ENCODE peak calls at places on chromosome 9, in six cellular contexts. One of them, this sample, is unnamed.

GRCh38 chr9:13186774-13187173 is 92.7 kb downstream of the MPDZ start:
- DNase-seq in CD4-positive, alpha-beta T cell: no peak
- DNase-seq in upper lobe of right lung: no peak
- DNase-seq in fibroblast of lung: no peak
- DNase-seq in adrenal gland: no peak
- DNase-seq in mammary epithelial cell: no peak
- DNase-seq in this sample: no peak

GRCh38 chr9:131405429-131405828 is 11.5 kb downstream of the PRRC2B start:
- DNase-seq in CD4-positive, alpha-beta T cell: no peak
- DNase-seq in upper lobe of right lung: no peak
- DNase-seq in fibroblast of lung: no peak
- DNase-seq in adrenal gland: peak
- DNase-seq in mammary epithelial cell: no peak
- DNase-seq in this sample: no peak

GRCh38 chr9:36862206-36863145 is 171.6 kb downstream of the PAX5 start:
- DNase-seq in CD4-positive, alpha-beta T cell: no peak
- DNase-seq in upper lobe of right lung: no peak
- DNase-seq in fibroblast of lung: peak
- DNase-seq in adrenal gland: peak
- DNase-seq in mammary epithelial cell: peak
- DNase-seq in this sample: peak

GRCh38 chr9:110069326-110070248 is 138.4 kb downstream of the C9orf152 start:
- DNase-seq in CD4-positive, alpha-beta T cell: no peak
- DNase-seq in upper lobe of right lung: peak
- DNase-seq in fibroblast of lung: peak
- DNase-seq in adrenal gland: peak
- DNase-seq in mammary epithelial cell: peak
- DNase-seq in this sample: peak

GRCh38 chr9:116543731-116544400 is 143.2 kb upstream of the TRIM32 start:
- DNase-seq in CD4-positive, alpha-beta T cell: no peak
- DNase-seq in upper lobe of right lung: no peak
- DNase-seq in fibroblast of lung: peak
- DNase-seq in adrenal gland: no peak
- DNase-seq in mammary epithelial cell: no peak
- DNase-seq in this sample: no peak

GRCh38 chr9:35367451-35367850 is 122.5 kb upstream of the RUSC2 start:
- DNase-seq in CD4-positive, alpha-beta T cell: no peak
- DNase-seq in upper lobe of right lung: no peak
- DNase-seq in fibroblast of lung: peak
- DNase-seq in adrenal gland: peak
- DNase-seq in mammary epithelial cell: peak
- DNase-seq in this sample: peak

GRCh38 chr9:88979021-88979420 is 12.2 kb upstream of the S1PR3 start:
- DNase-seq in CD4-positive, alpha-beta T cell: no peak
- DNase-seq in upper lobe of right lung: no peak
- DNase-seq in fibroblast of lung: no peak
- DNase-seq in adrenal gland: no peak
- DNase-seq in mammary epithelial cell: no peak
- DNase-seq in this sample: no peak

GRCh38 chr9:34252670-34253459 is 74.0 kb downstream of the UBAP1 start:
- DNase-seq in CD4-positive, alpha-beta T cell: peak
- DNase-seq in upper lobe of right lung: peak
- DNase-seq in fibroblast of lung: peak
- DNase-seq in adrenal gland: peak
- DNase-seq in mammary epithelial cell: no peak
- DNase-seq in this sample: peak

GRCh38 chr9:85943757-85944430 is 2.9 kb downstream of the NAA35 start:
- DNase-seq in CD4-positive, alpha-beta T cell: no peak
- DNase-seq in upper lobe of right lung: no peak
- DNase-seq in fibroblast of lung: no peak
- DNase-seq in adrenal gland: no peak
- DNase-seq in mammary epithelial cell: no peak
- DNase-seq in this sample: no peak

GRCh38 chr9:109737295-109737694 is 42.7 kb upstream of the PALM2AKAP2 start:
- DNase-seq in CD4-positive, alpha-beta T cell: no peak
- DNase-seq in upper lobe of right lung: no peak
- DNase-seq in fibroblast of lung: no peak
- DNase-seq in adrenal gland: no peak
- DNase-seq in mammary epithelial cell: no peak
- DNase-seq in this sample: no peak

GRCh38 chr9:69916950-69917349 is 96.3 kb downstream of the CFAP95 start:
- DNase-seq in CD4-positive, alpha-beta T cell: no peak
- DNase-seq in upper lobe of right lung: no peak
- DNase-seq in fibroblast of lung: no peak
- DNase-seq in adrenal gland: no peak
- DNase-seq in mammary epithelial cell: peak
- DNase-seq in this sample: no peak

GRCh38 chr9:113992276-113992951 is 85.7 kb downstream of the AMBP start:
- DNase-seq in CD4-positive, alpha-beta T cell: no peak
- DNase-seq in upper lobe of right lung: no peak
- DNase-seq in fibroblast of lung: no peak
- DNase-seq in adrenal gland: peak
- DNase-seq in mammary epithelial cell: no peak
- DNase-seq in this sample: no peak

GRCh38 chr9:126722922-126723806 is 81.7 kb upstream of the ZBTB43 start:
- DNase-seq in CD4-positive, alpha-beta T cell: peak
- DNase-seq in upper lobe of right lung: no peak
- DNase-seq in fibroblast of lung: no peak
- DNase-seq in adrenal gland: peak
- DNase-seq in mammary epithelial cell: no peak
- DNase-seq in this sample: peak

GRCh38 chr9:89022902-89023301 is 31.6 kb downstream of the S1PR3 start:
- DNase-seq in CD4-positive, alpha-beta T cell: no peak
- DNase-seq in upper lobe of right lung: no peak
- DNase-seq in fibroblast of lung: peak
- DNase-seq in adrenal gland: peak
- DNase-seq in mammary epithelial cell: no peak
- DNase-seq in this sample: no peak

GRCh38 chr9:10867194-10867593 is 254.4 kb upstream of the PTPRD start:
- DNase-seq in CD4-positive, alpha-beta T cell: no peak
- DNase-seq in upper lobe of right lung: no peak
- DNase-seq in fibroblast of lung: no peak
- DNase-seq in adrenal gland: no peak
- DNase-seq in mammary epithelial cell: no peak
- DNase-seq in this sample: no peak

GRCh38 chr9:4700093-4700492 is 20.7 kb downstream of the CDC37L1 start:
- DNase-seq in CD4-positive, alpha-beta T cell: no peak
- DNase-seq in upper lobe of right lung: no peak
- DNase-seq in fibroblast of lung: no peak
- DNase-seq in adrenal gland: peak
- DNase-seq in mammary epithelial cell: no peak
- DNase-seq in this sample: no peak

GRCh38 chr9:91157891-91158660 is 203.6 kb downstream of the AUH start:
- DNase-seq in CD4-positive, alpha-beta T cell: no peak
- DNase-seq in upper lobe of right lung: no peak
- DNase-seq in fibroblast of lung: no peak
- DNase-seq in adrenal gland: no peak
- DNase-seq in mammary epithelial cell: no peak
- DNase-seq in this sample: no peak

GRCh38 chr9:107847977-107848376 is 358.4 kb upstream of the KLF4 start:
- DNase-seq in CD4-positive, alpha-beta T cell: no peak
- DNase-seq in upper lobe of right lung: no peak
- DNase-seq in fibroblast of lung: peak
- DNase-seq in adrenal gland: no peak
- DNase-seq in mammary epithelial cell: peak
- DNase-seq in this sample: peak

GRCh38 chr9:12783767-12784460 is 9.1 kb downstream of the LURAP1L start:
- DNase-seq in CD4-positive, alpha-beta T cell: no peak
- DNase-seq in upper lobe of right lung: no peak
- DNase-seq in fibroblast of lung: no peak
- DNase-seq in adrenal gland: no peak
- DNase-seq in mammary epithelial cell: no peak
- DNase-seq in this sample: no peak

GRCh38 chr9:112104401-112104800 is 70.7 kb downstream of the SUSD1 start:
- DNase-seq in CD4-positive, alpha-beta T cell: no peak
- DNase-seq in upper lobe of right lung: no peak
- DNase-seq in fibroblast of lung: no peak
- DNase-seq in adrenal gland: no peak
- DNase-seq in mammary epithelial cell: no peak
- DNase-seq in this sample: no peak

GRCh38 chr9:87556039-87556438 is 58.4 kb downstream of the DAPK1 start:
- DNase-seq in CD4-positive, alpha-beta T cell: no peak
- DNase-seq in upper lobe of right lung: no peak
- DNase-seq in fibroblast of lung: no peak
- DNase-seq in adrenal gland: no peak
- DNase-seq in mammary epithelial cell: no peak
- DNase-seq in this sample: no peak

GRCh38 chr9:76534031-76534430 is 75.0 kb downstream of the GCNT1 start:
- DNase-seq in CD4-positive, alpha-beta T cell: no peak
- DNase-seq in upper lobe of right lung: no peak
- DNase-seq in fibroblast of lung: peak
- DNase-seq in adrenal gland: no peak
- DNase-seq in mammary epithelial cell: no peak
- DNase-seq in this sample: no peak

DNA sequence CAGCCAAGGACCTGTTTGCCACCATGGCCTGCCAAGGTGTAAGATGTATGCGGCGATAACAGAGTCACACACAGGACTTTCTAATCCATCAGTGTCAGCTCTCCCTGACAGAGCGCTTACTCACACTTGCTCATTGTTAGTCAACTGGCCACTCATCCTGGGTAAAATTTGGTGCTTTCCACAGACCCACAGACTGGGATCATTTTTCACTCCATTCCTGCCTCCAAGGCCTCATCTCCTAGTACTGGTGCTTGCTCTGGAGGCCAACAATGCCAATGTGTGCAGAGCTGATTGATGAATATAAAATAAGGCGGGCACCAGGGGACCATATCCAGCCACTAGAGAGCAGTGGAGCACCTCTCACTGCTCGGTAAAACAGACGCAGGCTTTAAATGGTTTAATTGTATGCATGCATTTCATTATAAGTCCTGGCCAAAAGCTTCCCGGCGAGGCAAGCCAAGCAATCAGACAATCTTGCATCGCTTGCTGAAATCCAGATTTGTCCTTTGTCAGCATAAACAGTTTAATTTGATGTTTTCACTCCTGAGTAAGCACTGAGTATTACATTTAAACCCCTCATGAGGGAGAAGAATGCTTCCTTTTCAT is 22.3 kb downstream of the PSMB7 start:
- DNase-seq in CD4-positive, alpha-beta T cell: no peak
- DNase-seq in upper lobe of right lung: no peak
- DNase-seq in fibroblast of lung: peak
- DNase-seq in adrenal gland: peak
- DNase-seq in mammary epithelial cell: peak
- DNase-seq in this sample: peak
- TF ChIP-seq CTCF in CD4-positive, alpha-beta T cell: no peak
- TF ChIP-seq CTCF in upper lobe of right lung: no peak
- TF ChIP-seq CTCF in fibroblast of lung: peak
- TF ChIP-seq CTCF in adrenal gland: peak
- TF ChIP-seq CTCF in mammary epithelial cell: peak
- TF ChIP-seq CTCF in this sample: peak

GRCh38 chr9:38367898-38368297 is 24.6 kb upstream of the ALDH1B1 start:
- DNase-seq in CD4-positive, alpha-beta T cell: no peak
- DNase-seq in upper lobe of right lung: no peak
- DNase-seq in fibroblast of lung: no peak
- DNase-seq in adrenal gland: no peak
- DNase-seq in mammary epithelial cell: no peak
- DNase-seq in this sample: no peak

GRCh38 chr9:38370231-38370630 is 22.3 kb upstream of the ALDH1B1 start:
- DNase-seq in CD4-positive, alpha-beta T cell: no peak
- DNase-seq in upper lobe of right lung: no peak
- DNase-seq in fibroblast of lung: no peak
- DNase-seq in adrenal gland: no peak
- DNase-seq in mammary epithelial cell: no peak
- DNase-seq in this sample: no peak

GRCh38 chr9:38372685-38373619 is 19.6 kb upstream of the ALDH1B1 start:
- DNase-seq in CD4-positive, alpha-beta T cell: no peak
- DNase-seq in upper lobe of right lung: no peak
- DNase-seq in fibroblast of lung: no peak
- DNase-seq in adrenal gland: no peak
- DNase-seq in mammary epithelial cell: no peak
- DNase-seq in this sample: no peak

GRCh38 chr9:38371495-38371894 is 21.0 kb upstream of the ALDH1B1 start:
- DNase-seq in CD4-positive, alpha-beta T cell: no peak
- DNase-seq in upper lobe of right lung: no peak
- DNase-seq in fibroblast of lung: peak
- DNase-seq in adrenal gland: peak
- DNase-seq in mammary epithelial cell: peak
- DNase-seq in this sample: peak

DNA sequence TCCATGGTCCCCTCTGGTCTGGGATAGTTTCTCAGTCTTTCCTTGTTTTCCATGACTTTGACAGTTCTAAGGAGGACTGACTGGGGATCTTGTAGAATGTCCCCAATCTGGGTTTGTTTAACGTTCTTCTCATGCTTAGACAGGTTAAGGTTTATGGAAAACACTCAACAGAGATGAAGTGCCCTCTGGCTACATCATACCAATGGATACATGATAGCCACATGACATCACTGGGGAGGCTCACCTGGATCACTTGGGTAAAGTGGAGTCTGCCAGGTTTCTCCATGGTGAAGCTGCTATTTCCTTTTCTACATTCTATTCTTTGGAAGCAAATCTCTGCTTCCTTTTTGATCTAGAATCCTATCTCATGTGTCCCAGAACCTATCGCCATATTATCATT is 23.8 kb upstream of the ALDH1B1 start:
- DNase-seq in CD4-positive, alpha-beta T cell: no peak
- DNase-seq in upper lobe of right lung: no peak
- DNase-seq in fibroblast of lung: no peak
- DNase-seq in adrenal gland: no peak
- DNase-seq in mammary epithelial cell: peak
- DNase-seq in this sample: no peak
- H3K27ac ChIP-seq in CD4-positive, alpha-beta T cell: no peak
- H3K27ac ChIP-seq in upper lobe of right lung: no peak
- H3K27ac ChIP-seq in fibroblast of lung: no peak
- H3K27ac ChIP-seq in adrenal gland: no peak
- H3K27ac ChIP-seq in mammary epithelial cell: no peak
- H3K27ac ChIP-seq in this sample: no peak

GRCh38 chr9:1434082-1434481 is 383.9 kb downstream of the DMRT2 start:
- DNase-seq in CD4-positive, alpha-beta T cell: no peak
- DNase-seq in upper lobe of right lung: no peak
- DNase-seq in fibroblast of lung: no peak
- DNase-seq in adrenal gland: no peak
- DNase-seq in mammary epithelial cell: no peak
- DNase-seq in this sample: peak
- TF ChIP-seq CTCF in CD4-positive, alpha-beta T cell: no peak
- TF ChIP-seq CTCF in upper lobe of right lung: peak
- TF ChIP-seq CTCF in fibroblast of lung: peak
- TF ChIP-seq CTCF in adrenal gland: no peak
- TF ChIP-seq CTCF in mammary epithelial cell: no peak
- TF ChIP-seq CTCF in this sample: peak

GRCh38 chr9:95649801-95650213 is 133.0 kb upstream of the PTCH1 start:
- DNase-seq in CD4-positive, alpha-beta T cell: no peak
- DNase-seq in upper lobe of right lung: no peak
- DNase-seq in fibroblast of lung: no peak
- DNase-seq in adrenal gland: no peak
- DNase-seq in mammary epithelial cell: no peak
- DNase-seq in this sample: no peak
- H3K27ac ChIP-seq in CD4-positive, alpha-beta T cell: no peak
- H3K27ac ChIP-seq in upper lobe of right lung: no peak
- H3K27ac ChIP-seq in fibroblast of lung: no peak
- H3K27ac ChIP-seq in adrenal gland: no peak
- H3K27ac ChIP-seq in mammary epithelial cell: no peak
- H3K27ac ChIP-seq in this sample: no peak

DNA sequence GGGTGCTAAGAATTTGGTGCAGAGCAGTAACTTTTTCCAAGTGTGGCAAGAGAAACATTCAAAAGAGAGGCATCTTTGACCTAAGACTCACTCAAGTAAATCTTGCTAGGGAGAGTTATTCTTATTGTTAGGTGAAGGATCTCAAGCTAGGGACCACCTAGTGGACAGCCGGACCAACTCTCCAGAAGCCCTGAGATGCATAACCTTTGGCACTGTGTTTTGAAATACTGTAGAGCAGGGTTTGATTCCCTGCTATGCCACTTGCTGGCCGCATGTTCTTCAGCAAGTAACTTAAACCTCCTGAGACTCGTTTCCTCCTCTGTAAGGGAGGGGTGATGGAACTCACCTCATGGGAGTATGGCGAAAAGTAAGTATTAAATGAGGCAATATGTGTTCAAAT is 336.1 kb upstream of the ADAMTSL1 start:
- DNase-seq in CD4-positive, alpha-beta T cell: no peak
- DNase-seq in upper lobe of right lung: no peak
- DNase-seq in fibroblast of lung: no peak
- DNase-seq in adrenal gland: no peak
- DNase-seq in mammary epithelial cell: no peak
- DNase-seq in this sample: no peak
- TF ChIP-seq CTCF in CD4-positive, alpha-beta T cell: no peak
- TF ChIP-seq CTCF in upper lobe of right lung: no peak
- TF ChIP-seq CTCF in fibroblast of lung: no peak
- TF ChIP-seq CTCF in adrenal gland: no peak
- TF ChIP-seq CTCF in mammary epithelial cell: no peak
- TF ChIP-seq CTCF in this sample: no peak

This sample was measured in RWPE1.